ENCODE peak calls at places on chromosomes 13 and 19, in five cellular contexts. One of them, this sample, is unnamed.

GRCh38 chr19:8610041-8610927 is at the start of gene ADAMTS10:
- DNase-seq in fibroblast of pulmonary artery: peak
- DNase-seq in amygdala: no peak
- DNase-seq in hypothalamus: no peak
- DNase-seq in HTR-8/SVneo: peak
- DNase-seq in this sample: no peak

GRCh38 chr19:12779162-12779993 is 4.0 kb upstream of the HOOK2 start:
- DNase-seq in fibroblast of pulmonary artery: peak
- DNase-seq in amygdala: no peak
- DNase-seq in hypothalamus: peak
- DNase-seq in HTR-8/SVneo: no peak
- DNase-seq in this sample: no peak

GRCh38 chr19:37817180-37817911 is 38.0 kb upstream of the ZNF573 start:
- DNase-seq in fibroblast of pulmonary artery: peak
- DNase-seq in amygdala: peak
- DNase-seq in hypothalamus: peak
- DNase-seq in HTR-8/SVneo: no peak
- DNase-seq in this sample: no peak

GRCh38 chr19:43667524-43668405 is 2.2 kb downstream of the PLAUR start:
- DNase-seq in fibroblast of pulmonary artery: no peak
- DNase-seq in amygdala: no peak
- DNase-seq in hypothalamus: no peak
- DNase-seq in HTR-8/SVneo: no peak
- DNase-seq in this sample: no peak

GRCh38 chr13:55816976-55817601 is 1323.6 kb upstream of the PRR20A start:
- DNase-seq in fibroblast of pulmonary artery: no peak
- DNase-seq in amygdala: no peak
- DNase-seq in hypothalamus: no peak
- DNase-seq in HTR-8/SVneo: no peak
- DNase-seq in this sample: no peak

GRCh38 chr13:76965759-76966421 is 17.6 kb downstream of the ACOD1 start:
- DNase-seq in fibroblast of pulmonary artery: peak
- DNase-seq in amygdala: no peak
- DNase-seq in hypothalamus: no peak
- DNase-seq in HTR-8/SVneo: no peak
- DNase-seq in this sample: no peak

GRCh38 chr19:17127671-17128070 is 52.1 kb downstream of the MYO9B start:
- DNase-seq in fibroblast of pulmonary artery: no peak
- DNase-seq in amygdala: no peak
- DNase-seq in hypothalamus: no peak
- DNase-seq in HTR-8/SVneo: no peak
- DNase-seq in this sample: no peak

GRCh38 chr13:20035130-20035529 is 76.6 kb downstream of the ZMYM2 start:
- DNase-seq in fibroblast of pulmonary artery: peak
- DNase-seq in amygdala: no peak
- DNase-seq in hypothalamus: no peak
- DNase-seq in HTR-8/SVneo: no peak
- DNase-seq in this sample: no peak

GRCh38 chr13:34667356-34668218 is 274.5 kb upstream of the NBEA start:
- DNase-seq in fibroblast of pulmonary artery: no peak
- DNase-seq in amygdala: no peak
- DNase-seq in hypothalamus: no peak
- DNase-seq in HTR-8/SVneo: no peak
- DNase-seq in this sample: no peak

GRCh38 chr19:21149877-21150276 is 8.0 kb downstream of the ZNF431 start:
- DNase-seq in fibroblast of pulmonary artery: no peak
- DNase-seq in amygdala: no peak
- DNase-seq in hypothalamus: no peak
- DNase-seq in HTR-8/SVneo: no peak
- DNase-seq in this sample: no peak

GRCh38 chr13:100581504-100581903 is 7.1 kb downstream of the GGACT start:
- DNase-seq in fibroblast of pulmonary artery: no peak
- DNase-seq in amygdala: no peak
- DNase-seq in hypothalamus: no peak
- DNase-seq in HTR-8/SVneo: no peak
- DNase-seq in this sample: no peak

GRCh38 chr13:112629161-112629560 is 41.2 kb upstream of the TUBGCP3 start:
- DNase-seq in fibroblast of pulmonary artery: no peak
- DNase-seq in amygdala: no peak
- DNase-seq in hypothalamus: no peak
- DNase-seq in HTR-8/SVneo: no peak
- DNase-seq in this sample: no peak

GRCh38 chr19:33511346-33511745 is 10.2 kb downstream of the PEPD start:
- DNase-seq in fibroblast of pulmonary artery: no peak
- DNase-seq in amygdala: no peak
- DNase-seq in hypothalamus: no peak
- DNase-seq in HTR-8/SVneo: no peak
- DNase-seq in this sample: no peak

GRCh38 chr19:41784337-41785239 is 11.8 kb upstream of the CEACAM3 start:
- DNase-seq in fibroblast of pulmonary artery: no peak
- DNase-seq in amygdala: no peak
- DNase-seq in hypothalamus: no peak
- DNase-seq in HTR-8/SVneo: no peak
- DNase-seq in this sample: no peak

GRCh38 chr19:49133621-49134454 is 14.5 kb downstream of the PPFIA3 start:
- DNase-seq in fibroblast of pulmonary artery: peak
- DNase-seq in amygdala: no peak
- DNase-seq in hypothalamus: no peak
- DNase-seq in HTR-8/SVneo: no peak
- DNase-seq in this sample: no peak

GRCh38 chr19:32339988-32340874 is 5.2 kb upstream of the ZNF507 start:
- DNase-seq in fibroblast of pulmonary artery: peak
- DNase-seq in amygdala: peak
- DNase-seq in hypothalamus: peak
- DNase-seq in HTR-8/SVneo: no peak
- DNase-seq in this sample: peak

GRCh38 chr13:52846567-52847321 is 1.7 kb downstream of the PCDH8 start:
- DNase-seq in fibroblast of pulmonary artery: peak
- DNase-seq in amygdala: no peak
- DNase-seq in hypothalamus: peak
- DNase-seq in HTR-8/SVneo: no peak
- DNase-seq in this sample: peak

GRCh38 chr19:36009220-36009619 is 607 bp upstream of the SYNE4 start:
- DNase-seq in fibroblast of pulmonary artery: peak
- DNase-seq in amygdala: peak
- DNase-seq in hypothalamus: no peak
- DNase-seq in HTR-8/SVneo: no peak
- DNase-seq in this sample: no peak

GRCh38 chr19:4910594-4911273 is 1.4 kb downstream of the UHRF1 start:
- DNase-seq in fibroblast of pulmonary artery: peak
- DNase-seq in amygdala: no peak
- DNase-seq in hypothalamus: no peak
- DNase-seq in HTR-8/SVneo: no peak
- DNase-seq in this sample: no peak

GRCh38 chr13:100438059-100438788 is 150.4 kb downstream of the GGACT start:
- DNase-seq in fibroblast of pulmonary artery: no peak
- DNase-seq in amygdala: no peak
- DNase-seq in hypothalamus: no peak
- DNase-seq in HTR-8/SVneo: no peak
- DNase-seq in this sample: no peak

GRCh38 chr13:29888306-29888705 is 37.9 kb upstream of the UBL3 start:
- DNase-seq in fibroblast of pulmonary artery: peak
- DNase-seq in amygdala: no peak
- DNase-seq in hypothalamus: no peak
- DNase-seq in HTR-8/SVneo: no peak
- DNase-seq in this sample: no peak

GRCh38 chr13:59012731-59013130 is 1151.0 kb downstream of the DIAPH3 start:
- DNase-seq in fibroblast of pulmonary artery: no peak
- DNase-seq in amygdala: no peak
- DNase-seq in hypothalamus: no peak
- DNase-seq in HTR-8/SVneo: no peak
- DNase-seq in this sample: no peak

GRCh38 chr13:32911506-32911905 is 104.7 kb upstream of the KL start:
- DNase-seq in fibroblast of pulmonary artery: peak
- DNase-seq in amygdala: no peak
- DNase-seq in hypothalamus: no peak
- DNase-seq in HTR-8/SVneo: peak
- DNase-seq in this sample: no peak

GRCh38 chr19:50490411-50490811 is 13.8 kb upstream of the GARIN5A start:
- DNase-seq in fibroblast of pulmonary artery: no peak
- DNase-seq in amygdala: no peak
- DNase-seq in hypothalamus: no peak
- DNase-seq in HTR-8/SVneo: no peak
- DNase-seq in this sample: no peak

GRCh38 chr13:43107780-43108179 is 84.4 kb downstream of the DNAJC15 start:
- DNase-seq in fibroblast of pulmonary artery: no peak
- DNase-seq in amygdala: no peak
- DNase-seq in hypothalamus: no peak
- DNase-seq in HTR-8/SVneo: no peak
- DNase-seq in this sample: no peak

GRCh38 chr19:8261881-8262280 is 46.3 kb downstream of the CD320 start:
- DNase-seq in fibroblast of pulmonary artery: no peak
- DNase-seq in amygdala: no peak
- DNase-seq in hypothalamus: no peak
- DNase-seq in HTR-8/SVneo: no peak
- DNase-seq in this sample: no peak

GRCh38 chr19:19463348-19464117 is 51.8 kb downstream of the TSSK6 start:
- DNase-seq in fibroblast of pulmonary artery: peak
- DNase-seq in amygdala: no peak
- DNase-seq in hypothalamus: no peak
- DNase-seq in HTR-8/SVneo: no peak
- DNase-seq in this sample: no peak

GRCh38 chr13:74174810-74175209 is 40.6 kb upstream of the KLF12 start:
- DNase-seq in fibroblast of pulmonary artery: no peak
- DNase-seq in amygdala: no peak
- DNase-seq in hypothalamus: no peak
- DNase-seq in HTR-8/SVneo: no peak
- DNase-seq in this sample: no peak

GRCh38 chr19:14555918-14556661 is 15.8 kb downstream of the NDUFB7 start:
- DNase-seq in fibroblast of pulmonary artery: no peak
- DNase-seq in amygdala: no peak
- DNase-seq in hypothalamus: no peak
- DNase-seq in HTR-8/SVneo: no peak
- DNase-seq in this sample: no peak

GRCh38 chr19:30664358-30665058 is 292.3 kb downstream of the ZNF536 start:
- DNase-seq in fibroblast of pulmonary artery: no peak
- DNase-seq in amygdala: peak
- DNase-seq in hypothalamus: no peak
- DNase-seq in HTR-8/SVneo: no peak
- DNase-seq in this sample: no peak

GRCh38 chr19:925087-925911 is 536 bp upstream of the ARID3A start:
- DNase-seq in fibroblast of pulmonary artery: peak
- DNase-seq in amygdala: peak
- DNase-seq in hypothalamus: no peak
- DNase-seq in HTR-8/SVneo: peak
- DNase-seq in this sample: peak

GRCh38 chr19:54572696-54573311 is 786 bp upstream of the LILRA2 start:
- DNase-seq in fibroblast of pulmonary artery: no peak
- DNase-seq in amygdala: no peak
- DNase-seq in hypothalamus: no peak
- DNase-seq in HTR-8/SVneo: no peak
- DNase-seq in this sample: no peak

GRCh38 chr19:17794731-17795494 is at the start of gene B3GNT3:
- DNase-seq in fibroblast of pulmonary artery: peak
- DNase-seq in amygdala: no peak
- DNase-seq in hypothalamus: no peak
- DNase-seq in HTR-8/SVneo: peak
- DNase-seq in this sample: no peak

GRCh38 chr19:48969276-48970138 is 4.4 kb downstream of the FTL start:
- DNase-seq in fibroblast of pulmonary artery: no peak
- DNase-seq in amygdala: no peak
- DNase-seq in hypothalamus: no peak
- DNase-seq in HTR-8/SVneo: no peak
- DNase-seq in this sample: no peak